ENCODE peak calls at places on chromosomes 5 and 9, in five cellular contexts. D, C, Q, J and O are unnamed samples.

GRCh38 chr9:1303911-1304310 is 253.8 kb downstream of the DMRT2 start:
- DNase-seq in D (no peak), C (no peak), Q (no peak), J (no peak), O (no peak)

GRCh38 chr5:38441730-38442573 is 114.5 kb downstream of the LIFR start:
- DNase-seq in D (peak), C (peak), Q (peak), J (peak), O (no peak)

GRCh38 chr5:141223112-141223783 is at the start of gene PCDHB14:
- DNase-seq in D (peak), C (no peak), Q (peak), J (no peak), O (no peak)

GRCh38 chr5:94021246-94021645 is 279.8 kb upstream of the POU5F2 start:
- DNase-seq in D (peak), C (no peak), Q (peak), J (peak), O (no peak)

GRCh38 chr5:38755171-38755570 is 90.6 kb upstream of the OSMR start:
- DNase-seq in D (peak), C (no peak), Q (peak), J (no peak), O (no peak)

GRCh38 chr5:58804331-58804730 is 221.5 kb downstream of the RAB3C start:
- DNase-seq in D (no peak), C (no peak), Q (no peak), J (no peak), O (no peak)

GRCh38 chr5:119943148-119943547 is 313.8 kb downstream of the FAM170A start:
- DNase-seq in D (no peak), C (no peak), Q (peak), J (peak), O (no peak)

GRCh38 chr5:100840364-100840763 is 62.7 kb downstream of the ST8SIA4 start:
- DNase-seq in D (peak), C (no peak), Q (peak), J (no peak), O (no peak)

GRCh38 chr5:10387690-10388089 is 34.2 kb downstream of the MARCHF6 start:
- DNase-seq in D (peak), C (no peak), Q (peak), J (peak), O (no peak)

GRCh38 chr5:133801955-133802751 is 166.3 kb downstream of the C5orf15 start:
- DNase-seq in D (no peak), C (no peak), Q (peak), J (no peak), O (no peak)

GRCh38 chr9:134187110-134187531 is 22.8 kb upstream of the RNU6ATAC start:
- DNase-seq in D (no peak), C (no peak), Q (no peak), J (no peak), O (peak)

GRCh38 chr9:134185536-134186011 is 21.2 kb upstream of the RNU6ATAC start:
- DNase-seq in D (peak), C (no peak), Q (peak), J (no peak), O (peak)

GRCh38 chr9:134188421-134189166 is 24.2 kb upstream of the RNU6ATAC start:
- DNase-seq in D (no peak), C (no peak), Q (peak), J (no peak), O (peak)

GRCh38 chr9:134187821-134188420 is 23.6 kb upstream of the RNU6ATAC start:
- DNase-seq in D (no peak), C (no peak), Q (no peak), J (no peak), O (peak)

GRCh38 chr9:134186471-134187109 is 22.2 kb upstream of the RNU6ATAC start:
- DNase-seq in D (no peak), C (no peak), Q (no peak), J (no peak), O (peak)
- TF ChIP-seq CTCF in D (no peak), C (no peak), Q (no peak), J (no peak), O (no peak)

GRCh38 chr9:128841704-128842492 is 12.3 kb upstream of the SPOUT1 start:
- DNase-seq in D (no peak), C (no peak), Q (no peak), J (no peak), O (no peak)

GRCh38 chr9:128840524-128840923 is 10.9 kb upstream of the SPOUT1 start:
- DNase-seq in D (no peak), C (no peak), Q (no peak), J (no peak), O (no peak)

GRCh38 chr9:128846680-128847030 is 17.1 kb upstream of the SPOUT1 start:
- DNase-seq in D (no peak), C (no peak), Q (no peak), J (no peak), O (no peak)

GRCh38 chr9:128847803-128848202 is 18.2 kb upstream of the SPOUT1 start:
- DNase-seq in D (no peak), C (no peak), Q (no peak), J (no peak), O (no peak)

DNA sequence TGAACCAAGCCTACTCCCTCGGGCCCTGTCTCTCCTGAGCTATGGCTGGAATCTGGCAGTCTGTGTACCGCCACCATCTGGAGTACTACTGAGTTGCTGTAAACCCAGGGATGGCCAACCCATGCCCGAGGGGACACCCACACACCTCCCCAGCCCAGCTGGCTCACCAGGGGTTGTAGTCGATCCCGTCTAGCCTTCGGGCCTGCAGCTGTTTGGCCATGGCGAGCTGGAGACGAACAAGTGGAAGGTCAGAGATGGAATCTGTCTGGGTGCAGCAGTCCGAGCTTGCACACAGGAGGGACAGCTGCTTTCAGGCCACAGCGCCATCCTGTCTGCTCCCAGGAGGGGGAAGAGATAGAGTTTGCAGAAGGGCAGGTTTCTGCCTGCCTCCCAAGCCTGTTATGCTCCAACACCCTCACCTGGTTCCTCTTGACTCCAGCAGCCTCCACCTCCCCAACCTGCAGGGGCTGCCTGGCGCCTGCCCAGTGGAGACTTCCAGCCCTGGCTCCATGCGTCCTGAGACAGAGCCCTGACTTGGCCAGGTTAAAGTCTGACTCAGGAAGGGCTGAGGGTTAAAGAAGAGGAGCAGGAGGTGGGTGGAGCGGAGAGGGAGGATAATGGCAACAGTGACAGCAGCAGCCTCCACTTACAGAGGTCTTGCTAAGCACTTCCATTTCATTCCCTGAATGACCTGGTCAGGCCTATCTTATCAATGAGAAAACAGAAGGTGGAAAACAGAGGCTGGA is 15.8 kb upstream of the SPOUT1 start:
- DNase-seq in D (peak), C (peak), Q (no peak), J (no peak), O (no peak)
- TF ChIP-seq CTCF in D (peak), C (no peak), Q (no peak), J (no peak), O (peak)

DNA sequence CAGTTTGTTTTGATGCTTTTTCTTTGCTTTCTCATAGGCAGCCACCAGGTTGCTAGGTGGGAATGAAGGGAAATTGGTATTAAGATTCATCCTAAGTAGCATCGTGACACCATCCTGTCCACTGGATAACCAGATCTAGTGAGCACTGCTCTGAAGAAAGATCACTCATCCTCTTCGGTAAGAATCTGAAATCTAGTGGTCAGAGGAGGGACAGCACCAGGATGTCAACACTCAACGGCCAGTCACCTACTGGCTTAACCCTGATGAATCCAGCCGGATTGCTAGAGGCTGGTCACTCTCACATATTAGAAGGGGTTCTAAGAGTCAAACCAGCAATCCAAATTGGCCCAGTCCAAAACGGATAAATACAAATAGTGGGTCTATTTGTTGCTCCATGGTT is 50.8 kb downstream of the DCP2 start:
- DNase-seq in D (no peak), C (no peak), Q (no peak), J (no peak), O (no peak)
- TF ChIP-seq CTCF in D (peak), C (no peak), Q (no peak), J (no peak), O (no peak)

DNA sequence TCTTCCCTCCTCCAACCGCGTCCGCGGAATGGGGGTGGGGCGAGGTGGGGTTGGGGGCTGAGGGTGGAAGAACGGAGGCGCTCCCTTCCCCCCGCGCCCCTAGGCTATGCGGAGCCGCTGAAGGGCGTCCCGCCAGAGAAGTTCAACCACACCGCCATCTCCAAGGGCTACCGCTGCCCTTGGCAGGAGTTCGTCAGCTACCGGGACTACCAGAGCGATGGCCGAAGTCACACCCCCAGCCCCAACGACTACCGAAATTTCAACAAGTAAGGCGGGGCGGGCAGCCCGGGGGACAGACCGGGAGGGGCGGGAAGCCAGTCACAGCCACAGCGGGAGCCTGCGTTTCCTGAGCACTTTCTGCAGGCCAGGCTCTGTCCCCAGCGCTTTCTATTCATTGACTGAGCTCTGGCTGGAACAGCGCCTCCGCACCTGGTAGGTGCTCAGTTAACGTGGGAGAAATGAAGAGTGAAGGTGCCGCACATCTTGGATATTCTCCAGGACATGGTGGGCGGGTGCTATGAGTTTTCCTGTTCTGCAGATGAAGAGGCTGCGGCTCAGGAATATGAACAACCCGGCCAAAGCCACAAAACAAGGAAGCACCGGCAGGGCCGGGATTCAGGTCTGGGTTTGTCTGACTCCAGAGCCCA is 11.3 kb downstream of the MYOZ3 start:
- DNase-seq in D (peak), C (peak), Q (peak), J (no peak), O (no peak)
- TF ChIP-seq CTCF in D (no peak), C (no peak), Q (no peak), J (no peak), O (peak)

GRCh38 chr9:131406567-131407436 is 12.9 kb downstream of the PRRC2B start:
- DNase-seq in D (no peak), C (no peak), Q (peak), J (no peak), O (no peak)

GRCh38 chr9:131405858-131406566 is 12.1 kb downstream of the PRRC2B start:
- DNase-seq in D (peak), C (no peak), Q (no peak), J (no peak), O (no peak)

GRCh38 chr9:131409458-131409992 is 15.6 kb downstream of the PRRC2B start:
- DNase-seq in D (no peak), C (no peak), Q (no peak), J (no peak), O (no peak)

GRCh38 chr9:131410051-131410491 is 16.2 kb downstream of the PRRC2B start:
- DNase-seq in D (peak), C (no peak), Q (peak), J (no peak), O (no peak)

GRCh38 chr9:131407717-131408195 is 13.9 kb downstream of the PRRC2B start:
- DNase-seq in D (peak), C (peak), Q (peak), J (no peak), O (no peak)
- TF ChIP-seq CTCF in D (peak), C (no peak), Q (peak), J (no peak), O (peak)

GRCh38 chr5:149883550-149883949 is 61.0 kb downstream of the PDE6A start:
- DNase-seq in D (no peak), C (no peak), Q (no peak), J (no peak), O (no peak)
- TF ChIP-seq CTCF in D (no peak), C (no peak), Q (no peak), J (no peak), O (no peak)

GRCh38 chr5:131164931-131165727 is at the start of gene HINT1:
- DNase-seq in D (peak), C (peak), Q (peak), J (peak), O (peak)
- TF ChIP-seq CTCF in D (no peak), C (no peak), Q (no peak), J (no peak), O (peak)

GRCh38 chr9:73200694-73201432 is 49.2 kb downstream of the ANXA1 start:
- DNase-seq in D (no peak), C (no peak), Q (peak), J (no peak), O (no peak)
- TF ChIP-seq CTCF in D (peak), C (peak), Q (no peak), J (peak), O (peak)